ENCODE peak calls at places on chromosomes 2 and 18, in four cellular contexts. B is HL-60, Z is GM12891, I is K562. U is an unnamed sample.

GRCh38 chr18:23143871-23144270 is 8.6 kb downstream of the CABLES1 start:
- DNase-seq in B (peak), I (no peak), Z (no peak), U (no peak)

GRCh38 chr18:59042477-59042842 is 97.2 kb upstream of the SEC11C start:
- DNase-seq in B (no peak), I (no peak), Z (no peak), U (no peak)

GRCh38 chr2:15565392-15565791 is 4.3 kb upstream of the NBAS start:
- DNase-seq in I (no peak), B (no peak), Z (no peak), U (no peak)

GRCh38 chr2:189248116-189248515 is 68.6 kb upstream of the COL5A2 start:
- DNase-seq in B (no peak), I (no peak), Z (no peak), U (no peak)

GRCh38 chr18:79503891-79504475 is 108.3 kb downstream of the NFATC1 start:
- DNase-seq in B (no peak), I (no peak), Z (no peak), U (no peak)

GRCh38 chr2:240353086-240353798 is 82.2 kb upstream of the GPC1 start:
- DNase-seq in Z (no peak), I (no peak), B (no peak), U (no peak)

GRCh38 chr2:11822746-11823411 is 76.4 kb downstream of the LPIN1 start:
- DNase-seq in Z (no peak), I (no peak), B (no peak), U (no peak)

GRCh38 chr2:241234962-241235361 is 46.5 kb downstream of the ANO7 start:
- DNase-seq in B (no peak), I (no peak), Z (no peak), U (no peak)

GRCh38 chr2:115034801-115035200 is 592.4 kb downstream of the DPP10 start:
- DNase-seq in Z (no peak), B (no peak), I (no peak), U (no peak)

GRCh38 chr2:71558300-71559051 is 105.1 kb downstream of the DYSF start:
- DNase-seq in B (no peak), Z (no peak), I (no peak), U (no peak)

GRCh38 chr2:224958466-224958857 is 83.8 kb downstream of the DOCK10 start:
- DNase-seq in B (no peak), Z (no peak), I (no peak), U (no peak)

GRCh38 chr2:101175991-101176390 is 24.8 kb upstream of the TBC1D8 start:
- DNase-seq in B (no peak), I (no peak), Z (no peak), U (no peak)

GRCh38 chr2:64143154-64144056 is 815 bp downstream of the PELI1 start:
- DNase-seq in Z (peak), I (peak), B (peak), U (no peak)

GRCh38 chr2:70088508-70089219 is 1.4 kb downstream of the PCBP1 start:
- DNase-seq in I (no peak), Z (no peak), B (no peak), U (no peak)

GRCh38 chr2:109470121-109470921 is 143.4 kb downstream of the SEPTIN10 start:
- DNase-seq in Z (no peak), B (peak), I (no peak), U (no peak)

GRCh38 chr2:227365833-227366232 is 13.3 kb downstream of the TM4SF20 start:
- DNase-seq in B (no peak), Z (no peak), I (no peak), U (no peak)

GRCh38 chr2:227154976-227155375 is 9.0 kb downstream of the COL4A4 start:
- DNase-seq in I (no peak), Z (no peak), B (no peak), U (no peak)

GRCh38 chr2:228767196-228767595 is 503.9 kb downstream of the PID1 start:
- DNase-seq in B (no peak), I (no peak), Z (no peak), U (no peak)

GRCh38 chr2:61471905-61472805 is 1.3 kb upstream of the USP34 start:
- DNase-seq in B (peak), I (peak), Z (no peak), U (no peak)

GRCh38 chr2:59196511-59196910 is 955.4 kb upstream of the FANCL start:
- DNase-seq in B (no peak), Z (no peak), I (no peak), U (no peak)

GRCh38 chr2:383173-383572 is 95.3 kb upstream of the ALKAL2 start:
- DNase-seq in B (no peak), I (no peak), Z (no peak), U (no peak)

GRCh38 chr18:80213173-80213572 is 34.1 kb downstream of the PARD6G start:
- DNase-seq in Z (no peak), I (no peak), B (no peak), U (no peak)

GRCh38 chr2:123747316-123747715 is 277.8 kb upstream of the CNTNAP5 start:
- DNase-seq in B (no peak), I (no peak), Z (no peak), U (no peak)

GRCh38 chr2:186570587-186570986 is 19.3 kb upstream of the ITGAV start:
- DNase-seq in I (no peak), B (no peak), Z (no peak), U (no peak)

GRCh38 chr2:107633580-107634147 is 193.0 kb upstream of the RGPD4 start:
- DNase-seq in Z (no peak), B (no peak), I (peak), U (no peak)

GRCh38 chr2:216520156-216520555 is 21.5 kb downstream of the RPL37A start:
- DNase-seq in B (no peak), I (no peak), Z (no peak), U (no peak)

GRCh38 chr2:239233576-239233975 is 167.2 kb downstream of the HDAC4 start:
- DNase-seq in B (no peak), I (no peak), Z (no peak), U (no peak)

GRCh38 chr2:126986788-126987187 is 88.1 kb downstream of the TEX51 start:
- DNase-seq in I (no peak), B (no peak), Z (no peak), U (no peak)

GRCh38 chr2:237171396-237171795 is 85.7 kb downstream of the COPS8 start:
- DNase-seq in I (no peak), B (no peak), Z (no peak), U (no peak)

GRCh38 chr2:20704886-20705285 is 37.9 kb downstream of the GDF7 start:
- DNase-seq in I (no peak), B (no peak), Z (no peak), U (no peak)

GRCh38 chr18:13462686-13463085 is 244.1 kb downstream of the LDLRAD4 start:
- DNase-seq in Z (no peak), B (no peak), I (no peak), U (no peak)

GRCh38 chr2:95266781-95267430 is 7.3 kb upstream of the PROM2 start:
- DNase-seq in Z (no peak), B (no peak), I (no peak), U (no peak)

GRCh38 chr18:75478996-75479870 is 51.7 kb upstream of the SMIM21 start:
- DNase-seq in Z (no peak), I (peak), B (peak), U (peak)
- TF ChIP-seq SPI1 in Z (no peak), I (no peak), B (no peak), U (no peak)

DNA sequence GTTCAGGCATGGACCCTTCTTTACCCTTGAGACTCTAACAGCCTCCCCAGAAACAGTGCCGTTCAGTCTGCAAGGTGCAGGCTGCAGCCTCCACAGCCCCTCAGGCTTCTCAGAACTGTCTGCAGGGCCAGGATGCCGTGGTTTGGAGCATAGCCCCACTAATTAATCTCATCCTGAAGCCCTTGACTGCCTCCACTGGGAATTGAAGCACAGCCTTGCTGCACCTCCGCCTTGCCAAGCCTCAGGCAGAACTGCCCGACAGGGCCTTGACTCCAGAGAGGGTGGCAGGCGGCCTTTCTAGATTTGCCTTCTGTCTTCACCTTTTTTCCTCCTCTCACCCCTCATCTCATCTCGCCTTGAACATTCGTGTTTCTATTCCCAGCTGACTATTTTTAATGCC is 119.8 kb downstream of the NRP2 start:
- DNase-seq in B (no peak), I (no peak), Z (no peak), U (no peak)
- TF ChIP-seq SPI1 in B (no peak), I (no peak), Z (no peak), U (no peak)

DNA sequence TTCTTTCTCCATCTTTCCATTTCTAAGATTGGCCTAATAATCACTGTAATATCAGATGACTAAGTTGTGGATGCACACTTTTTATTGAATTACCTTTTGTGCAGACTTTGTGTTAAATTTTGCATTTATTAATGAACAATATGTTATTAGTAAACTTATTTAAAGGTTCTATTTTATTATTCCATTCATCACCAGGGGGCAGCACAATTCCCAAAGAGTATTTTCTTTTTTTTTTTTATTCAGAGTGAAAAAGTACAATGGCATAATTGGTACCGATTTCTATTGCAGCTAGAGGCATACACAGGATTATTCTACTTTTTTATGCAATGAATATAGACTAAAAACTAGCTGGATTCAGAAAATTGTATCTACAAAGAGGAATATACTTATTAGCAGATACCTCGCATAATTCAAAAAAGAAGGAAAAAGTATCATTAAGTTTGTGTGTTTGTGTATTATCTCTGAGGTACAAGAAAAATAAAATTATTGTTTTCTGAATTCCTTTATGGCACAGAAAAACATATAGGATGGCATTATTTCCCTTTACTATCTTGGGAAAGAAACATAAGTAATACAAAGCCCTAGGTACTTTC is 390.6 kb downstream of the ERBB4 start:
- DNase-seq in I (no peak), Z (no peak), B (no peak), U (no peak)
- TF ChIP-seq SPI1 in I (no peak), Z (no peak), B (no peak), U (no peak)

GRCh38 chr18:34594243-34594642 is 115.9 kb upstream of the DTNA start:
- DNase-seq in Z (no peak), I (no peak), B (no peak), U (no peak)

GRCh38 chr18:34592961-34593382 is 117.1 kb upstream of the DTNA start:
- DNase-seq in B (no peak), Z (no peak), I (no peak), U (no peak)

GRCh38 chr18:34595673-34596072 is 114.4 kb upstream of the DTNA start:
- DNase-seq in B (no peak), Z (no peak), I (no peak), U (no peak)

GRCh38 chr18:34591920-34592444 is 118.1 kb upstream of the DTNA start:
- DNase-seq in B (no peak), I (no peak), Z (no peak), U (no peak)

GRCh38 chr18:34590503-34590902 is 119.6 kb upstream of the DTNA start:
- DNase-seq in B (no peak), Z (no peak), I (no peak), U (no peak)
- TF ChIP-seq SPI1 in B (no peak), Z (no peak), I (no peak), U (no peak)

GRCh38 chr2:171404719-171405118 is 29.1 kb downstream of the METTL8 start:
- DNase-seq in I (no peak), Z (no peak), B (no peak), U (no peak)

GRCh38 chr2:171403181-171403580 is 30.6 kb downstream of the METTL8 start:
- DNase-seq in Z (no peak), I (no peak), B (no peak), U (no peak)

GRCh38 chr2:171405546-171405945 is 28.2 kb downstream of the METTL8 start:
- DNase-seq in B (no peak), I (no peak), Z (no peak), U (no peak)

GRCh38 chr2:171406044-171406443 is 27.7 kb downstream of the METTL8 start:
- DNase-seq in I (no peak), B (no peak), Z (no peak), U (no peak)

DNA sequence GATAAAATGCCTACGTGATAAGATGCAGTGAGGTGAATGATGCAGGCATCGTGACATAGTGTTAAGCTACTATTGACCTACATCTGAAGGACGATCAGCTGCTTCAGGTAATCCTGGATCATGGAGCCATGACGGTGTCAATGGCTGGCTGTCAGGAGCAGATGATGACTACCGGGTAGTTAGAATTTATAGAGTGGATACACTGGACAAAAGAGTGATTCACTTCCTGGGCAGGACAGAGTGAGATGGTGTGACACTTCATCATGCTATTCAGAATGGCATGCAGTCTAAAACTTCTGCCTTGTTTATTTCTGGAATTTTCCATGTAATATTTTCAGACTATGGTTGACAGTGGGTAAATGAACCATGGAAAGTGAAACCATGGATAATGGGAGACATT is 29.5 kb downstream of the METTL8 start:
- DNase-seq in Z (no peak), B (no peak), I (no peak), U (no peak)
- TF ChIP-seq SPI1 in Z (no peak), B (no peak), I (no peak), U (no peak)

DNA sequence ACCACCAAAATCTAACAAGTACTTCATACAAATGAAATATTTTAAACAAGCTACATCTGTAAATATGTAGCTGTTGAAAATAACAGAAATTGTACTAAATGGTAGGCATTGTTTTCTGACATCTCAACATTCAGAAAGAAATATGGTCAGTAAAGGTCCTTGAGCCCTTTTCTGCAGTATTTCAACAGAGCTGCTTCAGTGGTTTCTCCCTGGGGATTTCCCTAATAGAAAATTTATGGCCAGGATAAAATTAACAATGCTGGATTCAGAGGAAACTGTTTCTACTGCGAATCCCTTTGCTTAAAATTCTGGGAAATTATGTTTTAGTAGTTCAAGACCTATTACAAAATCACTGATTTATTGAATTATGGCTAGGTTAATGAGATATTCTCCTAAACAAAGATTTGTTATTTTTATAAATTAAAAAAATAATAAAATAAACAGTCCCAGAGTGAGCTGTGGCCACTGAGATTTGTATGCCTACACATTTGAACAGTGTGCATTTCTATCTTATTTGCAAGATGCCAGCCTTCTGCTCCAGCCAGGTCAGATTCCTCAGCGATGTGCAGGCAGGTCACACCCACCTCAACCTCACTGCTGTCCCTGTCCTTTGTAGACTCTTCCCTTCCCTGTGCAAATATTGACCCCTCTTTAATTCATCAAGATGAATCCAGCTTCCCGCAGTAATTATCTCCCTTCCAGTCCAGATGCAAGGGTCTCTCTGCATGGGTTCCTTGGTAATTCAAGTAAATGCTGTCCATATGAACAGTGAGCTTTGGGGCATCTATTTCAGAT is 256.4 kb downstream of the PIEZO2 start:
- DNase-seq in I (no peak), B (no peak), Z (no peak), U (no peak)
- TF ChIP-seq SPI1 in I (no peak), B (no peak), Z (no peak), U (no peak)

GRCh38 chr2:37711308-37711731 is 39.9 kb upstream of the CDC42EP3 start:
- DNase-seq in B (peak), Z (no peak), I (no peak), U (no peak)
- TF ChIP-seq SPI1 in B (no peak), Z (no peak), I (no peak), U (no peak)

DNA sequence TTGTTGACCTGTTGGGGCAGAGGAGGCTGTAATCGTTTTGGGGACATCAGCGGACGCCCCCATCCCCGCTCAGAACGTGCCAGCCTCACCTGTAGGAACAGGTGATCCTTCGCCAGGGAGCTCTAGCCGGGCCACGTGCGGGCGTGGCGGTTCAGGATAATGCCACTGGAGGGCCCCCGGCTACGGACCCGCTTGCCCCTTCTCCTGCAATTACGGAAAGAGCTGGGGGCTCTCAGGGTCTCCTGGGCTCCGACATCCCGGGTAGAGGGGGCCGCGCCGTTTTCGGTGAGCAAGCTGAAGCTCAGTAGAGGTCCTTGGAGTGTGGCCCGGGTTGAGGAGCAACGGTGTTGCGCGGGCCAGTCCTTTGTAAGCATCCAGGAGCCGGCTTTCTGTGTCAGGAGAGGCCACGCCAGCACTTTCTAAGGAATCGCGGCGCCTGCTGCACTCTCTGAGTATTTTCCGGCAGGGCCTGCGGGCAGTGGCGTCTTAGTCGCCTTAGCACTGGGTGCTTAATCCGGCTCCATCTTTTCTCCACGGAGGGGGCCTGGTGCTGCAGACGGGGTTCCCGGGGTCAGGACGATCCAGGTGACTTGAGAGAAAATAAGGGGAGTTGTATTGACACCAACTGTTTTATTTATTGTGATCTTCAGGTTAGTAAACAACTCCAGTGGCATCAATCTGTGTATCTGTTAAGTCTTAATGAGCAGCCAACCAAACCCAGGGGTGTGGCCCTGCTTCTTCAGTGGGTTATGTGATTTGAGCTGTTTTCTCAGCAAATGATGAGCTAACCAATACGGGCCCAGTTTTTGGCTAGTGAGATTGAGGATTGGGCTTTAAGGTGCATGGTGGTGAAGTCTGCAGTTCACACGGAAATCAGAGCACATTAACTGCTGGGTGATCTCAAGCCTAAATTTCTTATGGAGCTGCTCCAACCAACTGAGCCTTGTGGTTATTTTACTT is 1.9 kb downstream of the MTCL1 start:
- DNase-seq in Z (no peak), I (no peak), B (no peak), U (no peak)
- TF ChIP-seq SPI1 in Z (no peak), I (no peak), B (no peak), U (no peak)

GRCh38 chr18:24914685-24915267 is 437.2 kb downstream of the ZNF521 start:
- DNase-seq in B (no peak), I (no peak), Z (no peak), U (no peak)
- TF ChIP-seq SPI1 in B (no peak), I (no peak), Z (no peak), U (no peak)

DNA sequence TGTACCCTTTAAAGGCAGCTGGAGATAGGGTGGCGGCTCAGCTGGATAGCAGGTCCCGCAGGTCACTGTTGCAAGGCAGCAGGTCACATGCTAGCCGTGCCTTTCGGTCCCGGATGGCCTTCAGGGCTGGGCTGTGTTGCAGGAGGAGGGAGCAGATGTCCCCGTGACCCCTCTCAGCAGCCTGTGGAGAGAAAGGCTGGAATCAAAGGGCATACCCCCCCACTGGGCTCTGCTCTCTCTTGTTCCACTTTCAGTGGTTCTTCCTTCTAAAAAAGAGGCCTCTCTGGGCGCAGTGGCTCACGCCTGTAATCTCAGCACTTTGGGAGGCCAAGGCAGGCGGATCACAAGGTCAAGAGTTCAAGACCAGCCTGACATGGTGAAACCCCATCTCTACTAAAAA is 4.4 kb upstream of the ANKRD23 start:
- DNase-seq in B (no peak), I (no peak), Z (no peak), U (no peak)
- TF ChIP-seq SPI1 in B (no peak), I (no peak), Z (no peak), U (no peak)

U was measured in GM12878.